ENCODE peak calls at places on chromosomes 3 and 15, in ten cellular contexts. N is cardiac muscle cell; I is Panc1; A is CD8-positive, alpha-beta T cell; G is left ventricle myocardium inferior; X is OCI-LY7; S is CD8-positive, alpha-beta memory T cell; O is Peyer's patch; W is aorta; H is neural progenitor cell. U is an unnamed sample. For H3K4me1, the result is how much of the 10 kb centered on the place peaks cover.

GRCh38 chr3:34783881-34784280 is 855.4 kb upstream of the ARPP21 start:
- DNase-seq in X (no peak), A (no peak), O (no peak), I (no peak), G (no peak), S (no peak), N (no peak), W (no peak), H (no peak), U (no peak)

GRCh38 chr3:116030131-116030850 is 407.0 kb downstream of the GAP43 start:
- DNase-seq in A (no peak), N (no peak), H (no peak), S (no peak), O (no peak), W (no peak), G (no peak), X (no peak), I (no peak), U (no peak)

GRCh38 chr3:105496343-105496742 is 129.6 kb downstream of the ALCAM start:
- DNase-seq in S (no peak), A (no peak), O (no peak), I (no peak), N (no peak), H (peak), W (no peak), X (no peak), G (no peak), U (no peak)

GRCh38 chr3:183491923-183492848 is 63.3 kb downstream of the KLHL6 start:
- DNase-seq in N (no peak), S (no peak), G (no peak), O (no peak), A (no peak), W (no peak), X (no peak), I (no peak), H (no peak), U (no peak)

GRCh38 chr3:119227064-119227850 is 13.4 kb downstream of the B4GALT4 start:
- DNase-seq in N (no peak), W (no peak), A (no peak), O (no peak), G (no peak), X (no peak), S (no peak), I (no peak), H (no peak), U (no peak)

GRCh38 chr3:126536126-126536525 is 12.2 kb downstream of the CHST13 start:
- DNase-seq in N (no peak), I (no peak), W (no peak), A (no peak), O (peak), H (no peak), X (no peak), G (peak), S (no peak), U (no peak)

GRCh38 chr3:56323986-56324420 is 144.3 kb downstream of the ERC2 start:
- DNase-seq in O (no peak), S (no peak), A (no peak), X (no peak), W (no peak), N (peak), G (no peak), H (peak), I (no peak), U (no peak)

GRCh38 chr3:126926684-126927404 is 56.1 kb upstream of the PLXNA1 start:
- DNase-seq in I (peak), O (no peak), G (peak), X (no peak), S (no peak), N (no peak), H (no peak), W (peak), A (no peak), U (peak)

GRCh38 chr3:149576071-149576564 is 81.7 kb downstream of the WWTR1 start:
- DNase-seq in G (no peak), O (no peak), H (peak), X (no peak), S (no peak), A (no peak), I (peak), N (no peak), W (peak), U (no peak)
- H3K4me1 ChIP-seq in G (half or more), O (under half), H (under half), X (under half), S (under half), A (under half), I (half or more), N (under half), W (under half), U (half or more)

DNA sequence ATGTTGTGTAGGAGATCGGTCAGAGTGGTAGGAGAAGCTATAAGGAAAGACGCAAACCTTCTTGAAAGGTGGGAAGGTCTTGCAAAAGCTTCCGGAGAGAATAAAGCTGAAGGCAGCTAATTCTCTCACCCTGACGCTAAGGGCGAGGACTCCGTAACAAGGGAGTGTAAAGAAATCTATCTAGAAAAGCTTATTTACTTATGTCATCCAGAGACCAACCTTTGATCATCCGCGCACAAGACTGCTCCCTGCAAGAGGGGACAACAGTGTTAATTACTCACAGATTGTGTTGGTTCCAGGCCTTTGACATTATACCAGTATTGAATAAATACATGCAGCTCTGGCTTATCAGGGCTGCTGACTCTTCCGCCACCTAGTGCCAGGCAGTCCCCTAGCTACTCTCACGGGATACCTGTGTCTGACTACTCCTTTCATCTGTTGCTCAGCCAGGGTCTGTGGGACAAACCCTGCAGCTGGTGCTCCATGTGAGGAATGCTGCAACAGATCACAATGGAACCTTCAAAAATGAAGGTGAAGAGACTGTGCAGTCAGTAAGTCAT is 211.7 kb downstream of the DTWD1 start:
- DNase-seq in H (peak), A (no peak), N (peak), G (no peak), W (no peak), I (no peak), S (no peak), O (peak), X (peak), U (no peak)
- H3K27ac ChIP-seq in H (no peak), A (no peak), N (no peak), G (no peak), W (no peak), I (no peak), S (no peak), O (no peak), X (no peak), U (no peak)

GRCh38 chr15:96184297-96184696 is 146.2 kb upstream of the NR2F2 start:
- DNase-seq in O (no peak), S (no peak), N (no peak), W (no peak), I (no peak), G (no peak), H (no peak), A (no peak), X (no peak), U (no peak)
- H3K4me1 ChIP-seq in O (under half), S (under half), N (under half), W (under half), I (under half), G (under half), H (half or more), A (under half), X (under half), U (under half)

GRCh38 chr15:101646652-101647051 is 5.5 kb downstream of the TM2D3 start:
- DNase-seq in G (peak), S (no peak), H (no peak), X (no peak), A (no peak), O (no peak), N (no peak), I (no peak), W (no peak), U (peak)

GRCh38 chr15:101641134-101641764 is 10.9 kb downstream of the TM2D3 start:
- DNase-seq in S (peak), W (peak), G (peak), N (peak), X (peak), I (peak), H (peak), O (peak), A (peak), U (peak)

GRCh38 chr15:101637549-101638318 is 14.4 kb downstream of the TM2D3 start:
- DNase-seq in H (no peak), I (no peak), X (no peak), N (no peak), G (no peak), W (no peak), A (no peak), S (no peak), O (no peak), U (no peak)

GRCh38 chr15:101642361-101642760 is 9.8 kb downstream of the TM2D3 start:
- DNase-seq in H (no peak), S (no peak), O (no peak), A (no peak), W (no peak), G (no peak), I (no peak), N (no peak), X (no peak), U (no peak)

DNA sequence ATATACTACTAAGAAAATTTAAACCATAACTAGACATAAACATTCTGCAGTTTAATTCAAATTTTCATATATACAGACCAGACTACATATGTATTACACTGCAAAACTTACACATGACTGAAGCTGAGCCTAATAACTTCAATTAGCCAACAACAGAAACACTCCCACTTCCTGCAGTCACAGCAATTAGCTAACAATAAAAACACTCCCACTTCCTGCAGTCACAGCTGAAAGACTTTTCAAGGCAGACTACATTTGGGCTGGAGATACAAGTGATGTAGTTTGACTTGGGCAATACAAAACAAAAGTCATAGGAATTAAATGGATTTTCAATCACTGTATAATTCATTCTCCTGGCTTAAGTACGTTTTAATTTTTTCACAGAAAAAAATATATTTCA is 10.3 kb downstream of the TM2D3 start:
- DNase-seq in G (no peak), O (no peak), N (no peak), X (peak), A (no peak), I (no peak), W (no peak), S (no peak), H (no peak), U (no peak)
- H3K27ac ChIP-seq in G (peak), O (peak), N (no peak), X (peak), A (no peak), I (no peak), W (no peak), S (peak), H (no peak), U (peak)

DNA sequence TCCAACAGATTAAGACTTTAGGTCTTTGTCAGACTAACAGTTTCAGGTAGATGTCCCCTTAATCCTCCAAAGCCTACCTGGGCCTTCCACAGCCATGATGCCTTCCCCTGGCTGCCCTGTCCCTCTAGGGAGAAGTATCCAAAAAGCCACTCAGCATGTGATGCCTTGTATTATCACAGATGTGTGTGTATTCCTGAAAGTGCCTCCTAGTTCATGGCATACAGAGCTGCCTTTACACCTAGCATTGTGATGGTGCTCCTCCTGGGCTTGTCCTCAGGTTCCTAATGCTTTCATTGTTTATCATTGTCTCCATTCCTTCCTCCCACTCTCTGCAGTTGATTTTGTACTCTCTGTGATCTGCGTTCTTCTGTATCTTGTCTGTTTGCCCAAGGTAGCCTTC is 43.6 kb downstream of the CMSS1 start:
- DNase-seq in X (no peak), G (no peak), A (no peak), O (no peak), W (no peak), H (no peak), I (no peak), N (no peak), S (no peak), U (no peak)
- H3K4me1 ChIP-seq in X (under half), G (half or more), A (under half), O (under half), W (under half), H (under half), I (under half), N (under half), S (under half), U (half or more)

GRCh38 chr15:99087405-99087943 is 17.4 kb upstream of the SYNM start:
- DNase-seq in A (no peak), X (no peak), O (no peak), G (no peak), H (no peak), N (no peak), I (no peak), S (no peak), W (no peak), U (no peak)

GRCh38 chr15:99092554-99093172 is 12.2 kb upstream of the SYNM start:
- DNase-seq in O (no peak), H (no peak), W (no peak), N (no peak), I (no peak), X (no peak), G (no peak), A (no peak), S (no peak), U (no peak)

GRCh38 chr15:99086327-99086667 is 18.6 kb upstream of the SYNM start:
- DNase-seq in X (no peak), A (no peak), H (no peak), O (no peak), W (no peak), G (no peak), S (no peak), I (no peak), N (no peak), U (peak)

GRCh38 chr15:99090011-99090699 is 14.7 kb upstream of the SYNM start:
- DNase-seq in W (no peak), X (peak), N (no peak), A (no peak), S (no peak), I (no peak), G (no peak), H (no peak), O (no peak), U (no peak)

DNA sequence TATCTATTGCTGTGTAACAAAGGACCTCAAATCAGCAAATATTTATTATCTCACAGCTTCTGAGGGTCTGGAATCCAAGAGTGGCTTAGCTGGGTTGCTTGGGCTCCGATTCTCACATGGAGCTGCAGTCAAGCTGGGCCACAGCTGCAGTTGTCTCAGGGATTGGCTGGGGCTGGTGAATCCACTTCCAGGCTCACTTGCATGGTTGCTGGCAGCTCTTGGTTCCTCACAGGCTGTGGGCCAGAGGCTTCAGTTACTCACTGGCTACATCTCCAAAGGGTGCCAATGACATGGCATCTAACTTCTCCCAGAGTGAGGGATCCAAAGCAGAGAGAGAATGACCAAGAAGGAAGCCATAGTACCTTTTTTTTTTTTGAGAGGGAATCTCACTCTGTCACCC is 13.9 kb upstream of the SYNM start:
- DNase-seq in N (no peak), G (no peak), X (no peak), I (no peak), H (no peak), A (no peak), O (no peak), S (no peak), W (no peak), U (no peak)
- H3K27ac ChIP-seq in N (no peak), G (no peak), X (no peak), I (no peak), H (no peak), A (no peak), O (no peak), S (no peak), W (no peak), U (peak)

GRCh38 chr3:150742679-150743078 is 20.3 kb downstream of the SIAH2 start:
- DNase-seq in A (no peak), N (no peak), W (no peak), G (no peak), I (no peak), O (no peak), S (no peak), H (no peak), X (no peak), U (no peak)

GRCh38 chr3:150741497-150742140 is 21.4 kb downstream of the SIAH2 start:
- DNase-seq in I (no peak), G (no peak), S (no peak), A (no peak), O (no peak), N (no peak), H (no peak), X (no peak), W (no peak), U (no peak)

GRCh38 chr3:150744041-150745026 is 18.6 kb downstream of the SIAH2 start:
- DNase-seq in A (no peak), G (no peak), S (no peak), O (no peak), N (no peak), H (peak), X (no peak), W (no peak), I (no peak), U (no peak)

GRCh38 chr3:150742141-150742523 is 20.8 kb downstream of the SIAH2 start:
- DNase-seq in W (no peak), H (no peak), A (no peak), G (no peak), S (no peak), O (no peak), I (no peak), X (no peak), N (no peak), U (no peak)

GRCh38 chr3:150743508-150743907 is 19.5 kb downstream of the SIAH2 start:
- DNase-seq in I (no peak), S (no peak), A (no peak), N (no peak), G (no peak), X (no peak), H (no peak), W (no peak), O (no peak), U (no peak)
- H3K4me1 ChIP-seq in I (under half), S (under half), A (under half), N (under half), G (half or more), X (under half), H (under half), W (under half), O (under half), U (under half)

GRCh38 chr3:64311424-64311920 is 86.2 kb upstream of the PRICKLE2 start:
- DNase-seq in N (no peak), O (no peak), H (no peak), G (no peak), A (no peak), W (no peak), S (no peak), I (no peak), X (no peak), U (no peak)
- H3K27ac ChIP-seq in N (no peak), O (no peak), H (no peak), G (peak), A (no peak), W (no peak), S (no peak), I (no peak), X (no peak), U (no peak)